ENCODE peak calls at places on chromosomes 3 and 15, in seven cellular contexts. B is left ventricle myocardium inferior, Q is tibial artery, F is fibroblast of the aortic adventitia, C is fibroblast of lung, H is B cell, O is glutamatergic neuron. N is an unnamed sample.

GRCh38 chr3:34132069-34132677 is 333.7 kb downstream of the PDCD6IP start:
- DNase-seq in O (peak), B (peak), Q (no peak), C (no peak), H (no peak), F (peak), N (no peak)

GRCh38 chr3:33915796-33916589 is 117.6 kb downstream of the PDCD6IP start:
- DNase-seq in F (peak), H (no peak), Q (no peak), O (no peak), C (peak), B (no peak), N (no peak)

GRCh38 chr15:92809064-92809879 is 90.9 kb upstream of the CHD2 start:
- DNase-seq in B (peak), F (peak), H (peak), Q (peak), O (peak), C (peak), N (peak)

GRCh38 chr3:69236808-69237707 is 114.7 kb upstream of the LMOD3 start:
- DNase-seq in Q (no peak), B (no peak), F (no peak), O (no peak), H (no peak), C (no peak), N (no peak)

GRCh38 chr3:105466495-105467080 is 99.9 kb downstream of the ALCAM start:
- DNase-seq in O (no peak), C (no peak), F (peak), Q (no peak), H (no peak), B (no peak), N (no peak)

GRCh38 chr3:105505167-105505566 is 138.5 kb downstream of the ALCAM start:
- DNase-seq in O (no peak), C (no peak), B (no peak), H (no peak), F (no peak), Q (no peak), N (peak)

GRCh38 chr3:140494970-140495369 is 182.9 kb upstream of the TRIM42 start:
- DNase-seq in H (no peak), F (no peak), B (no peak), Q (no peak), O (no peak), C (no peak), N (no peak)

GRCh38 chr15:36688310-36689102 is 109.1 kb downstream of the CDIN1 start:
- DNase-seq in F (peak), H (no peak), O (no peak), C (no peak), Q (no peak), B (no peak), N (no peak)

GRCh38 chr3:136134091-136134490 is 62.0 kb downstream of the MSL2 start:
- DNase-seq in O (no peak), B (no peak), Q (no peak), F (no peak), C (no peak), H (no peak), N (no peak)

GRCh38 chr3:129794319-129795201 is 99.0 kb downstream of the TMCC1 start:
- DNase-seq in B (peak), H (no peak), O (peak), F (peak), Q (no peak), C (no peak), N (peak)

GRCh38 chr3:64214002-64214696 is 11.1 kb downstream of the PRICKLE2 start:
- DNase-seq in O (no peak), Q (peak), C (peak), H (no peak), F (peak), B (peak), N (no peak)

GRCh38 chr3:88167704-88168103 is 17.9 kb downstream of the C3orf38 start:
- DNase-seq in H (no peak), B (no peak), O (no peak), F (no peak), Q (no peak), C (no peak), N (no peak)

GRCh38 chr15:25397110-25397509 is 41.7 kb downstream of the UBE3A start:
- DNase-seq in F (no peak), Q (no peak), B (no peak), O (no peak), H (no peak), C (no peak), N (no peak)

GRCh38 chr3:143158549-143158988 is 39.0 kb downstream of the CHST2 start:
- DNase-seq in Q (no peak), O (no peak), B (no peak), H (no peak), C (no peak), F (peak), N (no peak)

GRCh38 chr3:10010546-10011465 is 15.4 kb upstream of the FANCD2 start:
- DNase-seq in H (peak), O (peak), Q (peak), C (peak), F (peak), B (peak), N (peak)
- TF ChIP-seq CTCF in H (no peak), O (no peak), Q (no peak), C (no peak), F (no peak), B (no peak), N (no peak)

DNA sequence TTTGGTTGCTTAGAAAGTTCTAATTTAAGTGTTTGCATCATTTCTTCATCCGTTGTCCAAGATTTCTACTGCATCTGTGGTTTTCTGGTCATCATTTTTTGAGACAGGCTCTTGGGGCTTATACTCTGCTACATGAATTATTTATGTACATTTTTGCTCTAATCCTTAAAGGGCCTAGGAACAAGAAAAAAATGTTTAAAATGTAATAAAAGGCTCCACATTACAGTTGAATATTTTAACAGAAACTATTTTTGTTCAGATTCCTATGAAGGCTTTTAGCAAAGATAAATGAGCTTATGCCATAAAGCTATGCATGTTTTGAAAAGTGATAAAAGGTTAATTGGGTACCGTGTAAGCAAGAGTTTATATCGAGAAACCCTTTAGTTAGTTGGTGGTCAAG is 563.8 kb upstream of the NAALADL2 start:
- DNase-seq in B (no peak), C (peak), O (no peak), Q (no peak), F (no peak), H (no peak), N (no peak)
- TF ChIP-seq CTCF in B (no peak), C (no peak), O (no peak), Q (no peak), F (no peak), H (no peak), N (no peak)

GRCh38 chr3:52265387-52265786 is 13.1 kb downstream of the WDR82 start:
- DNase-seq in F (no peak), O (no peak), H (no peak), C (no peak), B (no peak), Q (no peak), N (no peak)

GRCh38 chr3:52259448-52259847 is 13.9 kb downstream of the PPM1M start:
- DNase-seq in F (no peak), C (no peak), Q (no peak), O (no peak), H (no peak), B (no peak), N (no peak)

GRCh38 chr3:52259035-52259434 is 13.5 kb downstream of the PPM1M start:
- DNase-seq in O (no peak), C (no peak), Q (no peak), B (no peak), F (peak), H (no peak), N (no peak)

GRCh38 chr3:52257911-52258310 is 12.4 kb downstream of the PPM1M start:
- DNase-seq in O (no peak), H (no peak), B (no peak), F (peak), C (no peak), Q (no peak), N (no peak)

GRCh38 chr3:52262447-52262846 is 16.0 kb downstream of the WDR82 start:
- DNase-seq in Q (no peak), F (no peak), H (no peak), O (no peak), B (no peak), C (no peak), N (no peak)
- TF ChIP-seq CTCF in Q (no peak), F (no peak), H (no peak), O (no peak), B (no peak), C (no peak), N (no peak)

GRCh38 chr3:114299925-114300624 is 6.2 kb downstream of the TIGIT start:
- DNase-seq in H (no peak), C (no peak), Q (no peak), F (no peak), O (no peak), B (no peak), N (no peak)

GRCh38 chr3:114294940-114295480 is 1.2 kb downstream of the TIGIT start:
- DNase-seq in H (no peak), B (no peak), O (no peak), C (no peak), F (no peak), Q (no peak), N (no peak)

GRCh38 chr3:114293846-114294245 is at the start of gene TIGIT:
- DNase-seq in O (no peak), Q (no peak), B (no peak), F (no peak), H (no peak), C (no peak), N (no peak)

DNA sequence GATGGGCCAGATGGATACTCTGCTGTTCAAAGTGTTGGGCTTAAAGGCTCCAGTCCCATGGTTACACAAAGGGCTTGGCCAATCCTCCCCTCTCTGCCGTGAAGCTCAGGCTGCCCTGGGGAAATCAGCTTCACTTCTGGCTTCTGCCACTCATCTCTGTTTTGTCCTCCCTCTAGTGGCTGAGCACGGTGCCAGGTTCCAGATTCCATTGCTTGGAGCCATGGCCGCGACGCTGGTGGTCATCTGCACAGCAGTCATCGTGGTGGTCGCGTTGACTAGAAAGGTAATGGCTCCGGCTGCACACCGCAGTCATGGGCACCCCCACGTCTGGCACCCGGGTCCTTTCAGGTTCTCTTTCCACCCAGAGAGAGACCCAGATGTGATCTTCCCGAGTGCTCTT is 5.6 kb downstream of the TIGIT start:
- DNase-seq in B (no peak), C (no peak), O (peak), F (no peak), Q (no peak), H (peak), N (no peak)
- TF ChIP-seq CTCF in B (peak), C (peak), O (peak), F (peak), Q (no peak), H (peak), N (peak)

GRCh38 chr3:57179580-57180410 is 14.6 kb upstream of the IL17RD start:
- DNase-seq in B (no peak), Q (no peak), F (peak), H (no peak), C (peak), O (no peak), N (no peak)
- TF ChIP-seq CTCF in B (peak), Q (peak), F (peak), H (peak), C (peak), O (no peak), N (no peak)

DNA sequence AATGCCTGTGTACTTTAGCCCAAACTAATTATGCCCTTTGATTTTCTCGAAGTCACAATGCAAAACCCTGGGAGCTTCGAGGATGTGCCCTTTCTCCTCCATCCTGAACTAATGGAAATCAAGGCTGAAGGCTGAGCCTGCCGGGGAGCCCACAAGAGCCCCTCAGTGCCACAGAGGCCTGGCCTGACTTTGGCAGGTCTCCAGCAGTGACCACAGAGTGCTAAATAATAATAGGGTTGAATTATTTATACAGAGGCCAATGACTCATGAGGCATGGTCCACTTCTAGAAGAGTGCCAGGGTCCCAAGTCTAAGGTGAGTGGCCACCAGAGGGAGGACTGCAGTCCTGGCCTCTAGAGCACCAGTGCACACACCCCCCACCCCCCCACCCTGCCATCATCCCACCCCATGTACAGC is 19.1 kb upstream of the GLCE start:
- DNase-seq in H (no peak), B (no peak), F (no peak), Q (no peak), C (peak), O (no peak), N (no peak)
- TF ChIP-seq CTCF in H (no peak), B (no peak), F (no peak), Q (no peak), C (no peak), O (no peak), N (no peak)

DNA sequence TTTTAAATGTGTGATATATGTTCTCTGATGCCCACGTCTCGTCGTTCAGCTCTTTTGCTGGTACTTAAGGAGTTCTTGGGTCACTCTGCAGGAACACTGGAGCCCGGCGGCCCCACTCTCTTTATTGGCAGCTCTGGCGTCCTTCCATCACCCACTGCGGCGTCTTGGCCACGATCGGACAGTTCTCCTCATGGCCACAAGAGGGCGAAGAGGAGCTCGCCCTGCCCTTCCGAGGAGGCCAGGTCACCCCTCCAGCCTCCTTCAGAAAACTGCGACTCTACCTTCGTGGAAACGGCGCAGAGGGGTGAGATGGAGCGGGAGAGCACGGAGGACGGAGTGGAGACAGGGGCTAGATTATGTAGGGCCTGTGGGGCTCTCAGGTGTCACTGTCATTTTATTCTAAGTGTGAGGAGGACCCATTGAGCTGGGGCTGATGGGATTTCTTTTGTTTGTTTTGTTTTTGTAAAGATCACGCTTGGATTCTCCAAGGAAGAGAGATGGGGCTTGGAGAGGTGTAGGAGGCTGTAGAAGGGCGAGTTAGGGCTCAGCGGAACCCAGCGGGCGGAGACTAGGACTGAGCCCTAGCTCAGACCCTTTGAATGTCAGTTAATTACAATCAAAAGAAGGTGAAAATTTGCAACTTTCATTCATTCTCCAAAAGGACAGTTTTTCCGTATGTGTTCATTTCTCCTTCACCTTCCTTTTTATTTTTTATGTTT is 28.0 kb upstream of the GABRA5 start:
- DNase-seq in F (no peak), O (peak), H (no peak), B (no peak), C (no peak), Q (no peak), N (no peak)
- TF ChIP-seq CTCF in F (no peak), O (peak), H (no peak), B (peak), C (peak), Q (no peak), N (peak)

GRCh38 chr3:72657666-72658065 is 190.6 kb downstream of the SHQ1 start:
- DNase-seq in F (no peak), C (no peak), B (no peak), H (no peak), Q (no peak), O (no peak), N (no peak)
- TF ChIP-seq CTCF in F (no peak), C (no peak), B (no peak), H (no peak), Q (no peak), O (no peak), N (no peak)

N was measured in CD14-positive monocyte.